ENCODE peak calls at places on chromosomes 6 and 20, in eight cellular contexts. C, G, N, A, Y, T, E and K are unnamed samples.

GRCh38 chr20:58233881-58234528 is 5.6 kb upstream of the ANKRD60 start:
- DNase-seq in C (peak; percentile 34), G (no peak), N (no peak), A (peak; percentile 15), Y (peak; percentile 32), T (no peak), E (peak; percentile 12), K (no peak)

GRCh38 chr6:22101163-22101562 is 195.7 kb downstream of the PRL start:
- DNase-seq in C (no peak), G (no peak), N (no peak), A (no peak), Y (no peak), T (no peak), E (no peak), K (no peak)

GRCh38 chr6:24126586-24127192 is 674 bp downstream of the NRSN1 start:
- DNase-seq in C (no peak), G (peak; percentile 62), N (no peak), A (peak; percentile 68), Y (no peak), T (peak; percentile 26), E (no peak), K (no peak)

GRCh38 chr6:134123666-134124208 is 71.3 kb upstream of the SLC2A12 start:
- DNase-seq in C (no peak), G (peak; percentile 82), N (peak; percentile 64), A (peak; percentile 68), Y (no peak), T (peak; percentile 45), E (no peak), K (no peak)

GRCh38 chr20:44187054-44187762 is at the start of gene JPH2:
- DNase-seq in C (no peak), G (peak; percentile 54), N (no peak), A (peak; percentile 88), Y (no peak), T (no peak), E (no peak), K (no peak)

GRCh38 chr6:41371461-41371991 is 36.1 kb downstream of the NCR2 start:
- DNase-seq in C (no peak), G (peak; percentile 49), N (peak; percentile 5), A (peak; percentile 66), Y (no peak), T (peak; percentile 44), E (no peak), K (no peak)

GRCh38 chr6:138666636-138667035 is 106.9 kb upstream of the CCDC28A start:
- DNase-seq in C (no peak), G (peak; percentile 31), N (no peak), A (no peak), Y (no peak), T (no peak), E (no peak), K (no peak)

GRCh38 chr20:13349240-13349604 is 128.1 kb downstream of the ISM1 start:
- DNase-seq in C (no peak), G (no peak), N (no peak), A (no peak), Y (no peak), T (no peak), E (no peak), K (no peak)

GRCh38 chr6:105789935-105790334 is 296.2 kb upstream of the PRDM1 start:
- DNase-seq in C (no peak), G (no peak), N (no peak), A (no peak), Y (no peak), T (no peak), E (no peak), K (no peak)

GRCh38 chr6:19697744-19698290 is 139.4 kb upstream of the ID4 start:
- DNase-seq in C (no peak), G (peak; percentile 65), N (peak; percentile 80), A (peak; percentile 85), Y (no peak), T (no peak), E (no peak), K (no peak)

GRCh38 chr6:19413323-19413722 is 423.8 kb upstream of the ID4 start:
- DNase-seq in C (no peak), G (peak; percentile 60), N (peak; percentile 52), A (peak; percentile 55), Y (no peak), T (no peak), E (no peak), K (no peak)

GRCh38 chr20:47406849-47407682 is 50.6 kb upstream of the ZMYND8 start:
- DNase-seq in C (no peak), G (no peak), N (no peak), A (no peak), Y (no peak), T (no peak), E (no peak), K (no peak)

GRCh38 chr6:42870145-42870936 is 9.1 kb upstream of the RPL7L1 start:
- DNase-seq in C (no peak), G (no peak), N (no peak), A (no peak), Y (no peak), T (no peak), E (no peak), K (no peak)

GRCh38 chr6:15948930-15949900 is 179.7 kb upstream of the MYLIP start:
- DNase-seq in C (no peak), G (no peak), N (no peak), A (peak; percentile 90), Y (no peak), T (peak; percentile 43), E (no peak), K (no peak)

GRCh38 chr6:45661667-45662066 is 283.9 kb upstream of the SUPT3H start:
- DNase-seq in C (no peak), G (peak; percentile 93), N (peak; percentile 62), A (peak; percentile 94), Y (no peak), T (no peak), E (no peak), K (no peak)

GRCh38 chr6:31010393-31011060 is at the start of gene MUC22:
- DNase-seq in C (no peak), G (peak; percentile 33), N (peak; percentile 8), A (peak; percentile 84), Y (no peak), T (no peak), E (no peak), K (no peak)

GRCh38 chr6:27091661-27092315 is 155.7 kb upstream of the PRSS16 start:
- DNase-seq in C (peak; percentile 37), G (peak; percentile 89), N (peak; percentile 75), A (peak; percentile 97), Y (no peak), T (peak; percentile 77), E (no peak), K (no peak)

GRCh38 chr6:144286503-144287393 is 1.6 kb downstream of the UTRN start:
- DNase-seq in C (no peak), G (peak; percentile 86), N (peak; percentile 89), A (peak; percentile 88), Y (no peak), T (peak; percentile 43), E (no peak), K (no peak)

GRCh38 chr20:34249291-34249690 is 8.1 kb downstream of the ASIP start:
- DNase-seq in C (no peak), G (peak; percentile 29), N (peak; percentile 59), A (no peak), Y (no peak), T (no peak), E (no peak), K (no peak)

GRCh38 chr6:10395171-10395945 is 19.5 kb downstream of the TFAP2A start:
- DNase-seq in C (no peak), G (no peak), N (no peak), A (no peak), Y (no peak), T (no peak), E (no peak), K (no peak)

GRCh38 chr6:154615483-154616025 is 105.1 kb upstream of the CNKSR3 start:
- DNase-seq in C (no peak), G (peak; percentile 75), N (no peak), A (peak; percentile 95), Y (no peak), T (peak; percentile 32), E (no peak), K (no peak)